ENCODE peak calls at places on chromosome 22, in six cellular contexts. R is pancreas, Y is stomach, A is A549, F is heart left ventricle, J is keratinocyte. D is an unnamed sample.
A peak's percentile ranks its signal among the peaks of the same experiment; 100 is the strongest.

GRCh38 chr22:24523873-24524272 is 28.7 kb downstream of the UPB1 start:
- DNase-seq in A (no peak), R (no peak), J (no peak), Y (peak; percentile 32), F (no peak), D (no peak)

GRCh38 chr22:31088233-31088986 is 7.3 kb downstream of the SMTN start:
- DNase-seq in Y (no peak), R (no peak), A (no peak), J (no peak), F (no peak), D (no peak)

GRCh38 chr22:30948930-30949342 is 19.6 kb downstream of the MORC2 start:
- DNase-seq in F (no peak), Y (no peak), A (no peak), R (no peak), J (no peak), D (no peak)

GRCh38 chr22:43845981-43846380 is 16.3 kb downstream of the SULT4A1 start:
- DNase-seq in R (no peak), A (no peak), J (no peak), Y (no peak), F (no peak), D (peak; percentile 32)

GRCh38 chr22:42856179-42856864 is 751 bp downstream of the ARFGAP3 start:
- DNase-seq in A (no peak), F (peak; percentile 81), J (no peak), Y (peak; percentile 52), R (peak; percentile 80), D (peak; percentile 73)

GRCh38 chr22:31912402-31912733 is 32.0 kb upstream of the YWHAH start:
- DNase-seq in J (no peak), A (no peak), R (no peak), F (no peak), Y (no peak), D (no peak)

GRCh38 chr22:43256569-43257360 is 69.8 kb upstream of the TTLL12 start:
- DNase-seq in J (no peak), Y (no peak), R (no peak), A (no peak), F (no peak), D (no peak)

GRCh38 chr22:46613606-46613997 is 6.6 kb upstream of the GRAMD4 start:
- DNase-seq in F (no peak), A (no peak), Y (no peak), R (no peak), J (no peak), D (no peak)

GRCh38 chr22:42825796-42826195 is 31.3 kb downstream of the ARFGAP3 start:
- DNase-seq in Y (no peak), A (no peak), F (no peak), R (no peak), J (no peak), D (no peak)

GRCh38 chr22:35131423-35132050 is 65.6 kb downstream of the ISX start:
- DNase-seq in Y (no peak), A (no peak), R (no peak), F (no peak), J (no peak), D (no peak)

GRCh38 chr22:38239101-38239761 is 33.6 kb downstream of the TMEM184B start:
- DNase-seq in Y (no peak), F (no peak), J (no peak), R (peak; percentile 31), A (peak; percentile 40), D (no peak)

GRCh38 chr22:38243007-38243775 is 29.6 kb downstream of the TMEM184B start:
- DNase-seq in Y (peak; percentile 71), A (no peak), F (no peak), R (peak; percentile 42), J (no peak), D (no peak)

GRCh38 chr22:38244106-38244505 is 28.7 kb downstream of the TMEM184B start:
- DNase-seq in R (no peak), F (no peak), Y (no peak), A (no peak), J (no peak), D (no peak)

GRCh38 chr22:38238519-38239051 is 34.2 kb downstream of the TMEM184B start:
- DNase-seq in Y (no peak), F (no peak), R (peak; percentile 54), J (no peak), A (no peak), D (no peak)

DNA sequence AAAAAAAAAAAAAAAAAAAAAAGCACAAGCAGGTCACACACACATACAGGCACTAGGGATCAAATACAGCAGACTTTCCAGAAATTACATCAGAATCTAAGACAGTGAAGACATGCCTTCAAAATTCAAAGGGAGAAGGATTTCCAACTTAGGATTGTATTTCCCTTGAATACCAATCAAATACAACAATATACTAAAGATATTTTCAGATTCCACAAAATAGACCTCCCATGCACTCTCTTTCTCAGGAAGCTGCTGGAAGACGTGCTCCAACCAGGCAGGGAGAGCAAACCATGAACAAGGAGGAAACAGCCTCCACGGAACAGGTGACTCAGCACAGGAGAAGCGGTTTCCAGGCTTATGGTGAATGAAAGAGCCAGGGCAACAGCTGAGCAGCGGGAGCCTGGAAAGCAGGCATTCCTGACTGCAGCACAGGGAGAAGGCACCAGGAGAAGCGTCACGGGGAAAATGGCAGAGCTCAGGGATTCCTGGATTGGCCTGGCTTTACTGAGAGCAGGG is 32.0 kb downstream of the TMEM184B start:
- DNase-seq in R (peak; percentile 32), J (no peak), F (no peak), A (peak; percentile 47), Y (peak; percentile 71), D (peak; percentile 59)
- H3K4me1 ChIP-seq in R (peaks cover 12% of the 10 kb centered on the region), J (peaks cover 47% of the 10 kb centered on the region), F (peaks cover 27% of the 10 kb centered on the region), A (peaks cover 49% of the 10 kb centered on the region), Y (peaks cover 79% of the 10 kb centered on the region), D (no peaks in the 10 kb centered on the region)

DNA sequence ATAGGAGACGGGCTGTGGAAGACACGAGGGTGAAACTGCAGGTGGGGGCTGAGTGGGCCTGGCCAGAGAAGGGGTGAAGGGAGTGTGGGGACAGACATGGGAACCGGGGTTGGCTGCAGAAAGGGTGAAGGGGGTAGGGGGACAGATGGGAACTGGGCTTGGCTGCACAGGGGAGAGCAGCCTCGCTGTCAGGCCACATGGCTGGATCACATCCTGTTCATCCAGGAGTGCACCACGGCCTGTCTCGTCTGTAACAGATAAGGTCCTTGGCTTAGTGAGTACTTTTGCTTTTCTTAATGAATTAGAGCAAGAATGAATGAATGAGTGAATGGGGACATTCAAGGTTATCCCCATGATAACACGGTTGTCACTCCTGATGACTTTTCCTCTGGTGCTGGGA is 13.5 kb downstream of the FBLN1 start:
- DNase-seq in J (no peak), F (no peak), A (no peak), R (no peak), Y (no peak), D (no peak)
- H3K4me1 ChIP-seq in J (no peaks in the 10 kb centered on the region), F (peaks cover 9% of the 10 kb centered on the region), A (peaks cover 6% of the 10 kb centered on the region), R (no peaks in the 10 kb centered on the region), Y (peaks cover 32% of the 10 kb centered on the region), D (no peaks in the 10 kb centered on the region)

DNA sequence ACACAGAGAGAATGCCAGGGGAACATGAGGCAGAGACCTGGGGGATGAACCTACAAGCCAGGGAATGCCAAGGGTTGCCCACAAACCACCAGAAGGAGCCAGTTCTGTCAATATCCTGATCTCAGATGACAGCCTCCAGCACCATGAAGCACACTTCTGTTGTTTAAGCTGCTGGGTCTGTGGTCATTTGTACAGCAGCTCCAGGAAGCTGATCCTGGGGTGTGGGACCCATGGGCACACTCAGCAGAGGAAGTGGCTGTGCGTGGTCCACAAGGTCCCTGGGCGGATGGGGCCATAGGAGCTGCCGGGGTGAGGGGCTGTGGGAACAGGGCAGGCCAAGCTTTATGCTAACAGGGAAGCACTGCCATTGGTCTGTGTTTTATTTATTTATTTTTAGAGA is 12.1 kb downstream of the PPM1F start:
- DNase-seq in F (peak; percentile 53), J (no peak), Y (no peak), A (no peak), R (no peak), D (no peak)
- H3K4me1 ChIP-seq in F (peaks cover 97% of the 10 kb centered on the region), J (peaks cover 46% of the 10 kb centered on the region), Y (peaks cover 93% of the 10 kb centered on the region), A (peaks cover 27% of the 10 kb centered on the region), R (no peaks in the 10 kb centered on the region), D (peaks cover 10% of the 10 kb centered on the region)

GRCh38 chr22:39091136-39092081 is 5.6 kb upstream of the APOBEC3H start:
- DNase-seq in R (no peak), J (no peak), F (no peak), Y (no peak), A (no peak), D (peak; percentile 41)
- H3K4me1 ChIP-seq in R (no peaks in the 10 kb centered on the region), J (peaks cover 25% of the 10 kb centered on the region), F (peaks cover 43% of the 10 kb centered on the region), Y (peaks cover 9% of the 10 kb centered on the region), A (no peaks in the 10 kb centered on the region), D (no peaks in the 10 kb centered on the region)

GRCh38 chr22:20550057-20550817 is 42.8 kb downstream of the MED15 start:
- DNase-seq in R (no peak), A (no peak), Y (no peak), J (no peak), F (no peak), D (no peak)

GRCh38 chr22:20549232-20549841 is 41.9 kb downstream of the MED15 start:
- DNase-seq in Y (no peak), J (no peak), R (no peak), A (no peak), F (no peak), D (peak; percentile 71)

GRCh38 chr22:20546541-20546950 is 39.1 kb downstream of the MED15 start:
- DNase-seq in A (no peak), Y (no peak), R (no peak), J (no peak), F (no peak), D (no peak)

GRCh38 chr22:20547029-20547428 is 39.6 kb downstream of the MED15 start:
- DNase-seq in A (no peak), F (no peak), Y (no peak), R (no peak), J (no peak), D (no peak)

DNA sequence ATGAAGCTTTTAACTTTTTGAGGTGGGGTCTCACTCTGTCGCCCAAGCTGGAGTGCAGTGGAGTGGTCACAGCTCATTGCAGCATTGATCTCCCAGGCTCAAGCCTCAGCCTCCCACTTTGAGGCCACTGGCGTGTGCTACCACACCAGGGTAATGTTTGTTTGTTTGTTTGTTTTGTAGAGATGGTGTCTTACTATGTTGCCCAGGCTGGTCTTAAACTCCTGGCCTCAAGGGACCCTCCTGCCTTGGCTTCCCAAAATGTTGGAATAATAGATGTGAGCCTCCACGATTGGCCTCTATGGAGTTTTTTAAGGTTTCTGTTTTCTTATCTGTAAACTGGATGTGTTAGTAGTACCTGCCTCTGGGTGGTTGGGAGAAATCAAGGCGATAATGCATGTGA is 41.4 kb downstream of the MED15 start:
- DNase-seq in R (no peak), J (no peak), Y (no peak), A (no peak), F (no peak), D (no peak)
- H3K4me1 ChIP-seq in R (peaks cover 27% of the 10 kb centered on the region), J (peaks cover 7% of the 10 kb centered on the region), Y (peaks cover 58% of the 10 kb centered on the region), A (peaks cover 12% of the 10 kb centered on the region), F (peaks cover 83% of the 10 kb centered on the region), D (peaks cover 34% of the 10 kb centered on the region)

GRCh38 chr22:50436841-50437341 is 37.9 kb downstream of the SBF1 start:
- DNase-seq in R (no peak), A (no peak), J (no peak), F (no peak), Y (no peak), D (no peak)
- H3K4me1 ChIP-seq in R (no peaks in the 10 kb centered on the region), A (no peaks in the 10 kb centered on the region), J (peaks cover 9% of the 10 kb centered on the region), F (no peaks in the 10 kb centered on the region), Y (no peaks in the 10 kb centered on the region), D (no peaks in the 10 kb centered on the region)